ENCODE peak calls at places on chromosomes 16 and 17, in eight cellular contexts. G is psoas muscle; T is stimulated activated CD4-positive, alpha-beta T cell treated with anti-CD3 and anti-CD28 coated beads, Interleukin-1b, Interleukin-23, amount 100 ng/mL, for 24 hours; B is IMR-90; I is stimulated activated CD8-positive, alpha-beta memory T cell treated with anti-CD3 and anti-CD28 coated beads, Interleukin-7, amount 100 ng/mL, for 24 hours; U is epithelial cell of esophagus; X is fibroblast of lung; O is astrocyte of the cerebellum. Z is an unnamed sample.

GRCh38 chr17:32445976-32446375 is 1.7 kb downstream of the PSMD11 start:
- DNase-seq in X (peak; percentile 62), T (no peak), O (no peak), G (no peak), U (peak; percentile 51), B (peak; percentile 57), I (no peak), Z (no peak)

GRCh38 chr16:48817032-48817431 is 207.1 kb upstream of the N4BP1 start:
- DNase-seq in X (no peak), U (no peak), G (no peak), T (no peak), B (no peak), O (no peak), I (no peak), Z (no peak)

GRCh38 chr16:67329901-67330300 is 3.3 kb downstream of the LRRC36 start:
- DNase-seq in U (peak; percentile 45), B (no peak), X (no peak), T (no peak), O (no peak), I (no peak), G (no peak), Z (no peak)

GRCh38 chr16:8686879-8687278 is 12.5 kb downstream of the ABAT start:
- DNase-seq in T (no peak), O (no peak), U (peak; percentile 21), G (no peak), B (no peak), I (no peak), X (no peak), Z (no peak)

GRCh38 chr17:72145972-72146755 is 25.3 kb downstream of the SOX9 start:
- DNase-seq in X (peak; percentile 68), T (no peak), B (peak; percentile 60), G (no peak), I (no peak), O (no peak), U (peak; percentile 20), Z (no peak)

GRCh38 chr17:44916059-44916780 is 920 bp upstream of the GFAP start:
- DNase-seq in B (no peak), X (no peak), U (peak; percentile 38), T (no peak), G (no peak), I (no peak), O (no peak), Z (no peak)

GRCh38 chr17:67557052-67557845 is 160.5 kb upstream of the NOL11 start:
- DNase-seq in B (no peak), T (no peak), X (no peak), O (no peak), G (no peak), I (no peak), U (no peak), Z (no peak)

GRCh38 chr17:77867308-77867781 is 91.2 kb upstream of the TNRC6C start:
- DNase-seq in G (no peak), I (no peak), X (no peak), O (no peak), U (no peak), B (no peak), T (no peak), Z (no peak)

GRCh38 chr16:50121278-50121677 is 31.8 kb upstream of the TENT4B start:
- DNase-seq in X (no peak), B (no peak), O (no peak), G (no peak), I (no peak), T (no peak), U (no peak), Z (no peak)

GRCh38 chr16:49567940-49568339 is 194.3 kb downstream of the C16orf78 start:
- DNase-seq in B (no peak), X (no peak), G (no peak), U (no peak), I (no peak), O (no peak), T (no peak), Z (no peak)

GRCh38 chr17:60526726-60527125 is 684 bp upstream of the APPBP2 start:
- DNase-seq in O (no peak), U (peak; percentile 6), T (no peak), I (no peak), G (no peak), X (peak; percentile 33), B (peak; percentile 48), Z (no peak)

GRCh38 chr16:53999841-54000240 is 286.7 kb downstream of the IRX3 start:
- DNase-seq in I (no peak), B (peak; percentile 43), T (no peak), X (peak; percentile 78), O (peak; percentile 42), U (no peak), G (no peak), Z (no peak)

GRCh38 chr17:79947351-79948031 is 88.2 kb downstream of the TBC1D16 start:
- DNase-seq in I (no peak), O (peak; percentile 92), X (peak; percentile 95), T (no peak), G (peak; percentile 13), U (peak; percentile 62), B (peak; percentile 10), Z (peak; percentile 64)

GRCh38 chr17:66198242-66198641 is 6.3 kb upstream of the CEP112 start:
- DNase-seq in T (no peak), O (no peak), I (no peak), G (no peak), U (no peak), B (no peak), X (no peak), Z (no peak)

GRCh38 chr17:77373298-77374169 is 232.8 kb downstream of the SEC14L1 start:
- DNase-seq in T (no peak), X (no peak), I (no peak), G (peak; percentile 56), U (no peak), B (no peak), O (no peak), Z (peak; percentile 78)

GRCh38 chr16:70438325-70438982 is 446 bp downstream of the ST3GAL2 start:
- DNase-seq in I (no peak), T (no peak), X (peak; percentile 13), U (no peak), O (no peak), G (no peak), B (no peak), Z (no peak)

GRCh38 chr17:55420067-55420775 is 1.4 kb downstream of the MMD start:
- DNase-seq in I (no peak), U (no peak), B (no peak), G (no peak), O (no peak), X (no peak), T (no peak), Z (no peak)

GRCh38 chr17:35588196-35588920 is 1.2 kb downstream of the AP2B1 start:
- DNase-seq in T (no peak), O (peak; percentile 47), X (peak; percentile 86), I (no peak), G (no peak), B (peak; percentile 79), U (peak; percentile 98), Z (no peak)

GRCh38 chr17:43042025-43042424 is 17.0 kb downstream of the RND2 start:
- DNase-seq in U (no peak), X (peak; percentile 17), B (peak; percentile 24), I (no peak), G (no peak), O (no peak), T (no peak), Z (no peak)

GRCh38 chr16:8887952-8888560 is 5.9 kb downstream of the LITAFD start:
- DNase-seq in O (no peak), B (peak; percentile 78), X (peak; percentile 67), U (peak; percentile 34), G (peak; percentile 93), I (no peak), T (no peak), Z (peak; percentile 87)

GRCh38 chr17:73833779-73834613 is 189.8 kb upstream of the SDK2 start:
- DNase-seq in G (no peak), I (no peak), U (no peak), T (no peak), X (peak; percentile 4), B (no peak), O (no peak), Z (no peak)

GRCh38 chr16:31084584-31085298 is 4.0 kb downstream of the PRSS53 start:
- DNase-seq in I (no peak), O (no peak), B (no peak), U (no peak), X (no peak), G (no peak), T (no peak), Z (peak; percentile 43)

GRCh38 chr16:78045865-78046581 is 23.7 kb downstream of the CLEC3A start:
- DNase-seq in T (peak; percentile 13), X (peak; percentile 65), O (peak; percentile 46), U (peak; percentile 43), G (peak; percentile 54), B (peak; percentile 54), I (no peak), Z (no peak)

GRCh38 chr17:38777641-38778250 is 21.6 kb downstream of the PIP4K2B start:
- DNase-seq in G (no peak), B (peak; percentile 44), X (no peak), T (no peak), I (no peak), O (no peak), U (no peak), Z (no peak)

Z was measured in Right ventricle myocardium inferior.